ENCODE peak calls at places on chromosomes 7 and 10, in six cellular contexts. D is progenitor cell of endocrine pancreas, C is right atrium auricular region, Z is endothelial cell, V is pancreas, G is brain microvascular endothelial cell. P is an unnamed sample.

GRCh38 chr7:157000741-157001653 is 9.5 kb downstream of the MNX1 start:
- DNase-seq in D (no peak), C (no peak), Z (no peak), V (peak), G (no peak), P (no peak)

GRCh38 chr10:91787810-91788209 is 10.4 kb upstream of the TNKS2 start:
- DNase-seq in D (no peak), C (no peak), Z (no peak), V (no peak), G (no peak), P (no peak)

GRCh38 chr10:132363921-132364593 is 32.1 kb downstream of the LRRC27 start:
- DNase-seq in D (no peak), C (no peak), Z (no peak), V (no peak), G (no peak), P (no peak)

GRCh38 chr7:144862612-144863319 is 26.9 kb upstream of the TPK1 start:
- DNase-seq in D (no peak), C (no peak), Z (no peak), V (no peak), G (no peak), P (no peak)

GRCh38 chr10:3330687-3331086 is 158.1 kb upstream of the PITRM1 start:
- DNase-seq in D (no peak), C (no peak), Z (no peak), V (no peak), G (peak), P (peak)

GRCh38 chr7:7911339-7911738 is 57.3 kb upstream of the GLCCI1 start:
- DNase-seq in D (no peak), C (no peak), Z (no peak), V (no peak), G (peak), P (no peak)

GRCh38 chr10:124003481-124004371 is 89.7 kb downstream of the CHST15 start:
- DNase-seq in D (no peak), C (peak), Z (no peak), V (peak), G (no peak), P (peak)

GRCh38 chr7:158272509-158273137 is 315.0 kb downstream of the PTPRN2 start:
- DNase-seq in D (no peak), C (no peak), Z (no peak), V (no peak), G (no peak), P (peak)

GRCh38 chr10:92327445-92328433 is 36.8 kb downstream of the MARCHF5 start:
- DNase-seq in D (no peak), C (no peak), Z (no peak), V (no peak), G (no peak), P (no peak)

GRCh38 chr7:12571691-12572090 is 1.2 kb downstream of the SCIN start:
- DNase-seq in D (no peak), C (no peak), Z (no peak), V (no peak), G (no peak), P (no peak)

GRCh38 chr10:23422003-23422411 is 16.9 kb upstream of the OTUD1 start:
- DNase-seq in D (no peak), C (no peak), Z (no peak), V (no peak), G (no peak), P (no peak)

GRCh38 chr7:96833701-96834453 is 124.2 kb upstream of the SEM1 start:
- DNase-seq in D (no peak), C (no peak), Z (no peak), V (no peak), G (peak), P (no peak)

GRCh38 chr7:111029574-111030357 is 61.2 kb upstream of the LRRN3 start:
- DNase-seq in D (no peak), C (peak), Z (no peak), V (no peak), G (peak), P (no peak)

GRCh38 chr7:101235050-101235449 is 2.6 kb downstream of the CLDN15 start:
- DNase-seq in D (no peak), C (no peak), Z (peak), V (no peak), G (no peak), P (no peak)

GRCh38 chr7:27130540-27131389 is at the start of gene HOXA4:
- DNase-seq in D (peak), C (no peak), Z (peak), V (peak), G (no peak), P (peak)

GRCh38 chr10:79246209-79246581 is 101.1 kb upstream of the PPIF start:
- DNase-seq in D (no peak), C (peak), Z (no peak), V (peak), G (no peak), P (no peak)

GRCh38 chr7:126016722-126017121 is 1087.1 kb upstream of the POT1 start:
- DNase-seq in D (no peak), C (no peak), Z (no peak), V (no peak), G (peak), P (no peak)

GRCh38 chr10:29865700-29866355 is 193.6 kb downstream of the JCAD start:
- DNase-seq in D (no peak), C (no peak), Z (no peak), V (no peak), G (no peak), P (no peak)

GRCh38 chr7:22665816-22666375 is 61.1 kb upstream of the IL6 start:
- DNase-seq in D (no peak), C (no peak), Z (no peak), V (no peak), G (no peak), P (no peak)

GRCh38 chr7:149819961-149820340 is 18.2 kb upstream of the ZNF862 start:
- DNase-seq in D (no peak), C (no peak), Z (no peak), V (no peak), G (no peak), P (no peak)

GRCh38 chr10:71729023-71729649 is 9.6 kb upstream of the C10orf105 start:
- DNase-seq in D (no peak), C (peak), Z (no peak), V (peak), G (no peak), P (no peak)

GRCh38 chr10:86024555-86025001 is 342.0 kb downstream of the GRID1 start:
- DNase-seq in D (no peak), C (no peak), Z (no peak), V (no peak), G (no peak), P (no peak)

GRCh38 chr10:125105155-125105554 is 55.2 kb downstream of the CTBP2 start:
- DNase-seq in D (no peak), C (no peak), Z (no peak), V (no peak), G (no peak), P (no peak)
- TF ChIP-seq CTCF in D (no peak), C (no peak), Z (no peak), V (no peak), G (no peak), P (no peak)

DNA sequence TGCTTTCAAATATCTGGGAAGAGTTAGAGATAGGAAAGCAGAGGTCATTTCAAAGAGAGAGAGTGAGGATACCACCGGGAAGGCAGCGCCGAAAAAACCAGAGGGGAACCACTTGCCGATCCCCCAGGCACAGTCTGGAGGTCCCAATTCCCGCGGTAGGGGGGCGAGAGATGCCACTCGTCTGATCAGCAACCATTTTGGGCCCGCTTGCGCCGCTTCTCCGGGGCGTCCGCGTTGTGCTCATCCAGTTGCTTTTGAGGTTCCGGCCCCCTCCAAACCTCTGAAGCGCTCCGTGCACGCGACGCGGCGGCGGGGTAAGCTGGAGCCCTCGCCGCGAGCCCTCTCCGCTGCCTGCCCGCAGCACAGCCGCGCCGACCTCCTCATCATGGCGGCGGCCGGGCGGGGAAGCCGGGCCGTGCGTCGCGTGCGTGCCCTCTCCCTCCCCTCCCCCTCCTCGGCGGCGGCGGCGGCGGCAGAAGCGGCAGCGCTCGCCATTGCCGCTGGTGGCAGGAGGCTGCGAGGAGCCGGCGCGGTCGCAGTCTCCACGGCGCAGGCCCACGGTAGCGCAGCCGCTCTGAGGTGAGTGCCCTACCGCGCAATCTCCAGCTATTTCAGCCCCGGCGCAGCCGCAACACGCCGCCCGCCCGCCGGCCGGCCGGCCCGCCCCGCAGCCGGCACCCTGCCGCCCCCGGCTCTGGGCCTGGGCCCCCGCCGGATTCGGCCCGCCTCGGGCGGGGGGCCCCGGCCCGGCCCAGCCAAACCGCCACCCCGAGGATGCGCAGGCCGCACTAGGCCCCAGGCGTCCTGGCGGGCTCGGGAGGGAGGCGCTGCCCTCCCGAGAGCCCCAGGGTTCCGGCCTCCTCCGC is at the start of gene NRF1:
- DNase-seq in D (peak), C (peak), Z (peak), V (peak), G (peak), P (peak)
- TF ChIP-seq CTCF in D (peak), C (no peak), Z (no peak), V (peak), G (peak), P (no peak)

GRCh38 chr7:133742709-133743538 is 384.2 kb upstream of the LRGUK start:
- DNase-seq in D (no peak), C (no peak), Z (peak), V (no peak), G (peak), P (no peak)
- TF ChIP-seq CTCF in D (peak), C (peak), Z (peak), V (no peak), G (peak), P (peak)

GRCh38 chr7:47254081-47255006 is 327.6 kb downstream of the TNS3 start:
- DNase-seq in D (peak), C (peak), Z (peak), V (peak), G (peak), P (peak)
- TF ChIP-seq CTCF in D (peak), C (peak), Z (peak), V (peak), G (peak), P (peak)

DNA sequence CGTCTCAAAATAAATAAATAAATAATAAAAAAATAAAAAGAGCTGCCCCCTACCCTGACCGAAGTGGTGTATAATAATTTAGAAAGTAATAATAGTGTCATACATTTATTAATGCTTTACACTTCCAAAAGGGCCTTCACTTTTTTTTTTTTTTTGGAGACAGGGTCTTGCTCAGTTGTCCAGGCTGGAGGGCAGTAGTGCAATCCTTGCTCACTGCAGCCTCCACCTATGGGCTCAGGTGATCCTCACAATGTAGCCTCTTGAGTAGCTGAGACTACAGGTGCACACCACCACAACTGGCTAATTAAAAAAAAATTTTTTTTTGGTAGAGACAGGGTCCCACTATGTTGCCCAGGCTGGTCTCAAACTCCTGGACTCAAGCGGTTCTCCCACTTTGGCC is 1.4 kb downstream of the FAM149B1 start:
- DNase-seq in D (no peak), C (no peak), Z (no peak), V (no peak), G (no peak), P (no peak)
- TF ChIP-seq CTCF in D (no peak), C (no peak), Z (no peak), V (no peak), G (no peak), P (no peak)

P was measured in CD14-positive monocyte.